ENCODE peak calls at places on chromosomes 7 and 10, in eight cellular contexts. Y is transverse colon, V is spleen, Z is heart left ventricle, H is lower leg skin, S is stomach, P is A549, K is IMR-90. C is an unnamed sample.
A peak's percentile ranks its signal among the peaks of the same experiment; 100 is the strongest.

GRCh38 chr10:8049874-8050560 is 4.5 kb upstream of the GATA3 start:
- DNase-seq in Y (no peak), H (no peak), Z (no peak), S (no peak), P (peak; percentile 35), K (no peak), V (no peak), C (no peak)

GRCh38 chr7:129664029-129665012 is 52.8 kb downstream of the NRF1 start:
- DNase-seq in V (no peak), P (peak; percentile 68), Y (no peak), H (no peak), K (peak; percentile 83), S (no peak), Z (no peak), C (no peak)

GRCh38 chr10:79047875-79048638 is 20.7 kb upstream of the ZMIZ1 start:
- DNase-seq in Y (no peak), S (no peak), V (peak; percentile 87), Z (peak; percentile 44), P (no peak), K (no peak), H (no peak), C (no peak)

GRCh38 chr7:55093674-55094073 is 74.9 kb downstream of the EGFR start:
- DNase-seq in H (no peak), P (no peak), V (no peak), Z (no peak), Y (no peak), K (no peak), S (no peak), C (no peak)

GRCh38 chr7:108376206-108376605 is 80.0 kb downstream of the NRCAM start:
- DNase-seq in S (no peak), Y (no peak), V (no peak), K (no peak), Z (no peak), P (no peak), H (no peak), C (no peak)

GRCh38 chr10:131617113-131617877 is 283.5 kb upstream of the PPP2R2D start:
- DNase-seq in S (no peak), H (no peak), K (no peak), Z (no peak), Y (no peak), V (peak; percentile 54), P (no peak), C (no peak)

GRCh38 chr10:6123467-6124042 is 34.7 kb downstream of the RBM17 start:
- DNase-seq in P (no peak), Y (no peak), H (no peak), V (no peak), S (no peak), K (peak; percentile 27), Z (no peak), C (no peak)

GRCh38 chr7:156179872-156180390 is 367.7 kb upstream of the SHH start:
- DNase-seq in P (no peak), H (no peak), Y (no peak), K (no peak), V (peak; percentile 59), S (no peak), Z (no peak), C (no peak)

GRCh38 chr7:128827248-128827958 is 2.8 kb upstream of the FLNC start:
- DNase-seq in P (no peak), S (no peak), H (no peak), K (peak; percentile 83), Z (peak; percentile 86), Y (no peak), V (no peak), C (peak; percentile 96)

GRCh38 chr10:32957341-32958084 is 517 bp downstream of the ITGB1 start:
- DNase-seq in P (no peak), V (peak; percentile 92), S (peak; percentile 48), Y (peak; percentile 50), K (no peak), Z (peak; percentile 72), H (no peak), C (no peak)

GRCh38 chr7:42414961-42415505 is 178.0 kb upstream of the GLI3 start:
- DNase-seq in K (no peak), P (no peak), H (no peak), V (no peak), Z (no peak), Y (no peak), S (no peak), C (no peak)

GRCh38 chr10:129105266-129105665 is 361.8 kb upstream of the MGMT start:
- DNase-seq in Y (no peak), S (no peak), Z (no peak), K (peak; percentile 66), H (no peak), P (no peak), V (no peak), C (no peak)

GRCh38 chr7:142855401-142855743 is 496 bp downstream of the EPHB6 start:
- DNase-seq in Y (no peak), V (no peak), Z (no peak), K (no peak), P (no peak), S (no peak), H (no peak), C (no peak)

GRCh38 chr10:122966879-122967278 is 12.9 kb upstream of the C10orf88 start:
- DNase-seq in P (no peak), Y (no peak), V (no peak), Z (no peak), H (no peak), K (no peak), S (no peak), C (no peak)
- TF ChIP-seq POLR2A in P (no peak), Y (no peak), V (no peak), Z (no peak), H (no peak), K (no peak), S (no peak), C (no peak)

GRCh38 chr10:22483132-22483531 is 137.8 kb downstream of the SPAG6 start:
- DNase-seq in Y (no peak), K (no peak), V (no peak), H (no peak), S (no peak), Z (no peak), P (no peak), C (no peak)

GRCh38 chr10:22478555-22479334 is 133.4 kb downstream of the SPAG6 start:
- DNase-seq in S (no peak), H (no peak), V (no peak), Z (no peak), Y (no peak), P (no peak), K (no peak), C (no peak)

GRCh38 chr10:22479419-22479818 is 134.1 kb downstream of the SPAG6 start:
- DNase-seq in V (no peak), H (no peak), Y (no peak), S (no peak), K (no peak), P (no peak), Z (peak; percentile 61), C (no peak)

GRCh38 chr10:22481106-22481505 is 135.8 kb downstream of the SPAG6 start:
- DNase-seq in P (no peak), K (no peak), H (no peak), V (no peak), Y (no peak), Z (no peak), S (no peak), C (no peak)

GRCh38 chr10:22481687-22482539 is 136.6 kb downstream of the SPAG6 start:
- DNase-seq in P (no peak), V (no peak), H (no peak), Z (no peak), K (no peak), S (no peak), Y (no peak), C (peak; percentile 38)
- TF ChIP-seq POLR2A in P (no peak), V (no peak), H (no peak), Z (no peak), K (no peak), S (no peak), Y (no peak), C (no peak)

GRCh38 chr7:151272410-151272809 is 23.9 kb upstream of the SMARCD3 start:
- DNase-seq in Y (no peak), P (no peak), K (no peak), H (no peak), S (no peak), Z (no peak), V (no peak), C (no peak)

GRCh38 chr7:151272877-151273276 is 24.4 kb upstream of the SMARCD3 start:
- DNase-seq in S (no peak), H (no peak), Z (peak; percentile 60), K (no peak), P (no peak), V (no peak), Y (no peak), C (no peak)

GRCh38 chr7:151269511-151269910 is 21.0 kb upstream of the SMARCD3 start:
- DNase-seq in Y (no peak), V (no peak), Z (no peak), H (no peak), S (no peak), K (no peak), P (no peak), C (no peak)

GRCh38 chr7:151273646-151274375 is 25.3 kb upstream of the SMARCD3 start:
- DNase-seq in K (no peak), Z (no peak), P (no peak), H (no peak), V (peak; percentile 88), Y (no peak), S (no peak), C (no peak)

GRCh38 chr7:151271699-151272355 is 23.3 kb upstream of the SMARCD3 start:
- DNase-seq in P (no peak), V (no peak), S (peak; percentile 44), Y (peak; percentile 52), K (peak; percentile 40), Z (peak; percentile 45), H (peak; percentile 89), C (no peak)
- TF ChIP-seq POLR2A in P (no peak), V (no peak), S (no peak), Y (no peak), K (no peak), Z (no peak), H (no peak), C (no peak)

GRCh38 chr7:77735457-77735856 is 39.2 kb downstream of the RSBN1L start:
- DNase-seq in P (no peak), Y (no peak), K (no peak), V (no peak), Z (no peak), S (no peak), H (no peak), C (no peak)

GRCh38 chr7:77736991-77737390 is 40.7 kb downstream of the RSBN1L start:
- DNase-seq in V (no peak), K (no peak), S (no peak), Y (no peak), P (no peak), H (no peak), Z (no peak), C (no peak)

GRCh38 chr7:77738382-77738781 is 42.1 kb downstream of the RSBN1L start:
- DNase-seq in K (no peak), S (no peak), V (no peak), Z (no peak), H (no peak), Y (no peak), P (no peak), C (no peak)

GRCh38 chr7:77740257-77740656 is 44.0 kb downstream of the RSBN1L start:
- DNase-seq in Z (no peak), Y (no peak), S (no peak), K (no peak), H (no peak), V (no peak), P (no peak), C (no peak)

DNA sequence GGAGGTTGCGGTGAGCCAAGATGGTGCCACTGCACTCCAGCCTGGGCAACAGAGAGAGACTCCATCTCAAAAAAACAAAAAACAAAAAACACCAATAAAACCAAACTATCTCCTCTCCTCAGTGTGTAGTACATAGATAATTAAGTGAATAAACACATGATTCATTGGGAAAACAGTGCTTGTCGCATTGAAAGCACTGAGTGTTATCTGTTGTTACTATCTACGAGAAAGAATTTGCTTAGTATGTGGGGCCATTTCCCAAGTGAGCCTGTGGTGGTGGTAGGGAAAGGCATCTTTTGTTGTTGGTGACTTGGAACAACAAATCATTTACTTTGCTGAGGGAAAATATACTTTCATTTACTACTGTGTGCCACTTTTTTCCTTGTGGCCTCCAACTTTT is 42.6 kb downstream of the RSBN1L start:
- DNase-seq in Z (no peak), V (no peak), Y (no peak), K (peak; percentile 55), H (no peak), P (no peak), S (no peak), C (no peak)
- TF ChIP-seq POLR2A in Z (no peak), V (no peak), Y (no peak), K (no peak), H (no peak), P (no peak), S (no peak), C (no peak)

C was measured in H54.